ENCODE peak calls at places on chromosomes 3 and 15, in five cellular contexts. One of them, this sample, is unnamed.

GRCh38 chr15:89200182-89200581 is 21.2 kb downstream of the RLBP1 start:
- ATAC-seq in heart right ventricle: no peak
- ATAC-seq in body of pancreas: no peak
- ATAC-seq in K562: no peak
- ATAC-seq in CD8-positive, alpha-beta T cell: no peak
- ATAC-seq in this sample: no peak

GRCh38 chr15:82810863-82811421 is 1.5 kb downstream of the WHAMM start:
- ATAC-seq in CD8-positive, alpha-beta T cell: no peak
- ATAC-seq in heart right ventricle: no peak
- ATAC-seq in body of pancreas: no peak
- ATAC-seq in K562: no peak
- ATAC-seq in this sample: no peak

GRCh38 chr3:14632445-14632930 is 19.1 kb upstream of the CCDC174 start:
- ATAC-seq in CD8-positive, alpha-beta T cell: no peak
- ATAC-seq in heart right ventricle: no peak
- ATAC-seq in body of pancreas: no peak
- ATAC-seq in K562: no peak
- ATAC-seq in this sample: no peak

GRCh38 chr3:153348457-153349137 is 186.6 kb downstream of the RAP2B start:
- ATAC-seq in body of pancreas: no peak
- ATAC-seq in heart right ventricle: no peak
- ATAC-seq in CD8-positive, alpha-beta T cell: no peak
- ATAC-seq in K562: no peak
- ATAC-seq in this sample: no peak

GRCh38 chr15:75597667-75598341 is 18.7 kb upstream of the PTPN9 start:
- ATAC-seq in CD8-positive, alpha-beta T cell: peak
- ATAC-seq in body of pancreas: peak
- ATAC-seq in K562: peak
- ATAC-seq in heart right ventricle: no peak
- ATAC-seq in this sample: no peak

GRCh38 chr3:9469953-9470352 is 72.5 kb downstream of the SETD5 start:
- ATAC-seq in K562: peak
- ATAC-seq in CD8-positive, alpha-beta T cell: no peak
- ATAC-seq in heart right ventricle: no peak
- ATAC-seq in body of pancreas: no peak
- ATAC-seq in this sample: no peak

GRCh38 chr3:127217594-127218456 is 24.9 kb downstream of the PRR23E start:
- ATAC-seq in CD8-positive, alpha-beta T cell: no peak
- ATAC-seq in K562: no peak
- ATAC-seq in body of pancreas: no peak
- ATAC-seq in heart right ventricle: peak
- ATAC-seq in this sample: no peak

GRCh38 chr15:74795961-74796625 is 14.2 kb downstream of the CSK start:
- ATAC-seq in K562: no peak
- ATAC-seq in body of pancreas: no peak
- ATAC-seq in CD8-positive, alpha-beta T cell: peak
- ATAC-seq in heart right ventricle: no peak
- ATAC-seq in this sample: no peak

GRCh38 chr15:66080791-66081475 is 172.6 kb downstream of the MEGF11 start:
- ATAC-seq in heart right ventricle: peak
- ATAC-seq in body of pancreas: peak
- ATAC-seq in CD8-positive, alpha-beta T cell: no peak
- ATAC-seq in K562: peak
- ATAC-seq in this sample: no peak

GRCh38 chr3:150314248-150315027 is 93.7 kb upstream of the TSC22D2 start:
- ATAC-seq in CD8-positive, alpha-beta T cell: no peak
- ATAC-seq in K562: peak
- ATAC-seq in heart right ventricle: no peak
- ATAC-seq in body of pancreas: peak
- ATAC-seq in this sample: no peak

GRCh38 chr15:62505761-62506160 is 340.7 kb upstream of the C2CD4B start:
- ATAC-seq in CD8-positive, alpha-beta T cell: no peak
- ATAC-seq in heart right ventricle: peak
- ATAC-seq in body of pancreas: peak
- ATAC-seq in K562: no peak
- ATAC-seq in this sample: no peak

GRCh38 chr15:101204744-101205535 is 46.9 kb downstream of the CHSY1 start:
- ATAC-seq in K562: no peak
- ATAC-seq in CD8-positive, alpha-beta T cell: no peak
- ATAC-seq in body of pancreas: no peak
- ATAC-seq in heart right ventricle: no peak
- ATAC-seq in this sample: no peak

GRCh38 chr3:138944842-138945645 is 1.9 kb downstream of the FOXL2 start:
- ATAC-seq in CD8-positive, alpha-beta T cell: peak
- ATAC-seq in K562: peak
- ATAC-seq in heart right ventricle: no peak
- ATAC-seq in body of pancreas: no peak
- ATAC-seq in this sample: no peak

GRCh38 chr15:97319316-97319715 is 641.2 kb upstream of the ARRDC4 start:
- ATAC-seq in K562: no peak
- ATAC-seq in CD8-positive, alpha-beta T cell: no peak
- ATAC-seq in heart right ventricle: no peak
- ATAC-seq in body of pancreas: peak
- ATAC-seq in this sample: no peak

GRCh38 chr3:58271901-58272501 is 34.0 kb upstream of the RPP14 start:
- ATAC-seq in body of pancreas: no peak
- ATAC-seq in heart right ventricle: peak
- ATAC-seq in CD8-positive, alpha-beta T cell: no peak
- ATAC-seq in K562: no peak
- ATAC-seq in this sample: no peak

GRCh38 chr3:142243134-142243533 is 17.7 kb upstream of the GK5 start:
- ATAC-seq in K562: no peak
- ATAC-seq in CD8-positive, alpha-beta T cell: no peak
- ATAC-seq in heart right ventricle: no peak
- ATAC-seq in body of pancreas: no peak
- ATAC-seq in this sample: no peak

GRCh38 chr15:86164222-86164898 is 84.7 kb downstream of the AGBL1 start:
- ATAC-seq in heart right ventricle: peak
- ATAC-seq in K562: no peak
- ATAC-seq in body of pancreas: peak
- ATAC-seq in CD8-positive, alpha-beta T cell: no peak
- ATAC-seq in this sample: peak

GRCh38 chr3:192875971-192876565 is 41.6 kb downstream of the MB21D2 start:
- ATAC-seq in CD8-positive, alpha-beta T cell: no peak
- ATAC-seq in heart right ventricle: no peak
- ATAC-seq in K562: no peak
- ATAC-seq in body of pancreas: no peak
- ATAC-seq in this sample: no peak

GRCh38 chr3:60424942-60425341 is 826.3 kb downstream of the FHIT start:
- ATAC-seq in body of pancreas: no peak
- ATAC-seq in CD8-positive, alpha-beta T cell: no peak
- ATAC-seq in K562: no peak
- ATAC-seq in heart right ventricle: no peak
- ATAC-seq in this sample: no peak

GRCh38 chr3:66259721-66260255 is 39.0 kb downstream of the SLC25A26 start:
- ATAC-seq in K562: no peak
- ATAC-seq in heart right ventricle: peak
- ATAC-seq in CD8-positive, alpha-beta T cell: no peak
- ATAC-seq in body of pancreas: no peak
- ATAC-seq in this sample: no peak

GRCh38 chr3:176987901-176988300 is 209.4 kb downstream of the TBL1XR1 start:
- ATAC-seq in heart right ventricle: peak
- ATAC-seq in CD8-positive, alpha-beta T cell: no peak
- ATAC-seq in body of pancreas: no peak
- ATAC-seq in K562: no peak
- ATAC-seq in this sample: peak

GRCh38 chr3:49199900-49200281 is 28.5 kb downstream of the KLHDC8B start:
- ATAC-seq in body of pancreas: no peak
- ATAC-seq in CD8-positive, alpha-beta T cell: no peak
- ATAC-seq in heart right ventricle: no peak
- ATAC-seq in K562: no peak
- ATAC-seq in this sample: no peak

GRCh38 chr3:29475305-29475825 is 194.5 kb downstream of the RBMS3 start:
- ATAC-seq in body of pancreas: no peak
- ATAC-seq in CD8-positive, alpha-beta T cell: no peak
- ATAC-seq in heart right ventricle: no peak
- ATAC-seq in K562: no peak
- ATAC-seq in this sample: no peak

GRCh38 chr3:17580901-17581300 is 161.5 kb downstream of the TBC1D5 start:
- ATAC-seq in body of pancreas: no peak
- ATAC-seq in CD8-positive, alpha-beta T cell: no peak
- ATAC-seq in heart right ventricle: no peak
- ATAC-seq in K562: peak
- ATAC-seq in this sample: no peak

GRCh38 chr3:158718490-158719170 is 13.6 kb downstream of the RARRES1 start:
- ATAC-seq in K562: no peak
- ATAC-seq in body of pancreas: no peak
- ATAC-seq in CD8-positive, alpha-beta T cell: no peak
- ATAC-seq in heart right ventricle: peak
- ATAC-seq in this sample: no peak

GRCh38 chr15:39270221-39270835 is 310.6 kb upstream of the THBS1 start:
- ATAC-seq in body of pancreas: no peak
- ATAC-seq in heart right ventricle: no peak
- ATAC-seq in K562: no peak
- ATAC-seq in CD8-positive, alpha-beta T cell: no peak
- ATAC-seq in this sample: no peak

GRCh38 chr3:168026764-168027163 is 69.0 kb downstream of the GOLIM4 start:
- ATAC-seq in K562: no peak
- ATAC-seq in CD8-positive, alpha-beta T cell: no peak
- ATAC-seq in heart right ventricle: peak
- ATAC-seq in body of pancreas: no peak
- ATAC-seq in this sample: no peak

GRCh38 chr3:189394599-189395121 is 222.9 kb downstream of the TPRG1 start:
- ATAC-seq in heart right ventricle: no peak
- ATAC-seq in K562: no peak
- ATAC-seq in CD8-positive, alpha-beta T cell: no peak
- ATAC-seq in body of pancreas: no peak
- ATAC-seq in this sample: no peak

GRCh38 chr3:116339441-116340028 is 105.8 kb downstream of the LSAMP start:
- ATAC-seq in CD8-positive, alpha-beta T cell: no peak
- ATAC-seq in heart right ventricle: peak
- ATAC-seq in body of pancreas: no peak
- ATAC-seq in K562: no peak
- ATAC-seq in this sample: no peak

GRCh38 chr15:49876401-49877038 is 242.5 kb downstream of the ATP8B4 start:
- ATAC-seq in K562: peak
- ATAC-seq in heart right ventricle: peak
- ATAC-seq in body of pancreas: peak
- ATAC-seq in CD8-positive, alpha-beta T cell: no peak
- ATAC-seq in this sample: peak

GRCh38 chr15:78685157-78685830 is 44.3 kb upstream of the CHRNB4 start:
- ATAC-seq in body of pancreas: no peak
- ATAC-seq in CD8-positive, alpha-beta T cell: no peak
- ATAC-seq in heart right ventricle: no peak
- ATAC-seq in K562: no peak
- ATAC-seq in this sample: no peak

GRCh38 chr3:56183529-56183928 is 284.7 kb downstream of the ERC2 start:
- ATAC-seq in K562: no peak
- ATAC-seq in heart right ventricle: no peak
- ATAC-seq in CD8-positive, alpha-beta T cell: no peak
- ATAC-seq in body of pancreas: no peak
- ATAC-seq in this sample: no peak

GRCh38 chr3:157204431-157204830 is 44.5 kb upstream of the CCNL1 start:
- ATAC-seq in CD8-positive, alpha-beta T cell: no peak
- ATAC-seq in K562: peak
- ATAC-seq in heart right ventricle: no peak
- ATAC-seq in body of pancreas: no peak
- ATAC-seq in this sample: no peak
- H3K4me3 ChIP-seq in CD8-positive, alpha-beta T cell: no peak
- H3K4me3 ChIP-seq in K562: no peak
- H3K4me3 ChIP-seq in heart right ventricle: no peak
- H3K4me3 ChIP-seq in body of pancreas: no peak
- H3K4me3 ChIP-seq in this sample: no peak

GRCh38 chr3:44099566-44100297 is 142.0 kb upstream of the TOPAZ1 start:
- ATAC-seq in K562: no peak
- ATAC-seq in body of pancreas: no peak
- ATAC-seq in CD8-positive, alpha-beta T cell: no peak
- ATAC-seq in heart right ventricle: no peak
- ATAC-seq in this sample: no peak

GRCh38 chr3:44104043-44104442 is 137.6 kb upstream of the TOPAZ1 start:
- ATAC-seq in heart right ventricle: no peak
- ATAC-seq in body of pancreas: no peak
- ATAC-seq in K562: no peak
- ATAC-seq in CD8-positive, alpha-beta T cell: no peak
- ATAC-seq in this sample: no peak

GRCh38 chr3:44100298-44100695 is 141.4 kb upstream of the TOPAZ1 start:
- ATAC-seq in K562: no peak
- ATAC-seq in body of pancreas: no peak
- ATAC-seq in CD8-positive, alpha-beta T cell: no peak
- ATAC-seq in heart right ventricle: no peak
- ATAC-seq in this sample: no peak

GRCh38 chr3:44098666-44099065 is 143.0 kb upstream of the TOPAZ1 start:
- ATAC-seq in body of pancreas: no peak
- ATAC-seq in K562: no peak
- ATAC-seq in CD8-positive, alpha-beta T cell: no peak
- ATAC-seq in heart right ventricle: no peak
- ATAC-seq in this sample: no peak
- H3K4me3 ChIP-seq in body of pancreas: no peak
- H3K4me3 ChIP-seq in K562: no peak
- H3K4me3 ChIP-seq in CD8-positive, alpha-beta T cell: no peak
- H3K4me3 ChIP-seq in heart right ventricle: no peak
- H3K4me3 ChIP-seq in this sample: no peak

GRCh38 chr15:55589297-55589696 is 1.2 kb upstream of the PYGO1 start:
- ATAC-seq in heart right ventricle: no peak
- ATAC-seq in K562: no peak
- ATAC-seq in CD8-positive, alpha-beta T cell: no peak
- ATAC-seq in body of pancreas: no peak
- ATAC-seq in this sample: no peak
- H3K4me3 ChIP-seq in heart right ventricle: no peak
- H3K4me3 ChIP-seq in K562: no peak
- H3K4me3 ChIP-seq in CD8-positive, alpha-beta T cell: no peak
- H3K4me3 ChIP-seq in body of pancreas: no peak
- H3K4me3 ChIP-seq in this sample: peak

GRCh38 chr3:36989000-36989399 is 3.9 kb downstream of the EPM2AIP1 start:
- ATAC-seq in heart right ventricle: no peak
- ATAC-seq in CD8-positive, alpha-beta T cell: no peak
- ATAC-seq in K562: no peak
- ATAC-seq in body of pancreas: no peak
- ATAC-seq in this sample: no peak

GRCh38 chr3:36991923-36992805 is 767 bp downstream of the EPM2AIP1 start:
- ATAC-seq in body of pancreas: no peak
- ATAC-seq in K562: peak
- ATAC-seq in heart right ventricle: no peak
- ATAC-seq in CD8-positive, alpha-beta T cell: no peak
- ATAC-seq in this sample: no peak

GRCh38 chr3:36988336-36988735 is 4.6 kb downstream of the EPM2AIP1 start:
- ATAC-seq in body of pancreas: no peak
- ATAC-seq in CD8-positive, alpha-beta T cell: no peak
- ATAC-seq in K562: no peak
- ATAC-seq in heart right ventricle: no peak
- ATAC-seq in this sample: no peak

GRCh38 chr3:36991147-36991546 is 1.8 kb downstream of the EPM2AIP1 start:
- ATAC-seq in body of pancreas: no peak
- ATAC-seq in CD8-positive, alpha-beta T cell: no peak
- ATAC-seq in heart right ventricle: no peak
- ATAC-seq in K562: no peak
- ATAC-seq in this sample: no peak

DNA sequence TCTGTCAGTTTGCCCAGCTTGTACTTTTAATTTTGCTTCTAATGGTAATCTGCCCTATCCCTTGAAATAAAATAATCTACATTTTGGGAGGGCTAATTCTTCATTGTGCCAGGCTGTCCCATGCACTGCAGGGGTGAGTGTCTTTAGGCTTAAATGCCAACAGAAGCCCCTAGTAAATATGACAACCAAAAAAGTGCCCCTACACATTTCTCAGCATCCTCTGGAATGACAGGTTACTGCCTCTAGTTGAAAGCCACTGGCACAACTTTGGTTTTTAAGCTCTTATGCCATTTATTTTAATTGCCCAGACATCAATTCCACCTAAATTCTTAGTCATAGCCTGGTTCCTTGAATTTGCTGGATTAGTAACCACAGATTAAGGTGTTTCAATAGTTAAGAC is 3.4 kb downstream of the EPM2AIP1 start:
- ATAC-seq in CD8-positive, alpha-beta T cell: no peak
- ATAC-seq in body of pancreas: no peak
- ATAC-seq in K562: no peak
- ATAC-seq in heart right ventricle: no peak
- ATAC-seq in this sample: no peak
- H3K4me3 ChIP-seq in CD8-positive, alpha-beta T cell: no peak
- H3K4me3 ChIP-seq in body of pancreas: no peak
- H3K4me3 ChIP-seq in K562: peak
- H3K4me3 ChIP-seq in heart right ventricle: peak
- H3K4me3 ChIP-seq in this sample: peak